ENCODE peak calls at places on chromosome 17, in nine cellular contexts. Y, C, P, V, G, N, J, O and A are unnamed samples.

GRCh38 chr17:67666710-67667109 is 51.0 kb upstream of the NOL11 start:
- DNase-seq in Y (no peak), C (no peak), P (no peak), V (no peak), G (no peak), N (no peak), J (no peak), O (no peak), A (no peak)

GRCh38 chr17:50531428-50532025 is 1.0 kb upstream of the EPN3 start:
- DNase-seq in Y (no peak), C (no peak), P (no peak), V (no peak), G (no peak), N (no peak), J (no peak), O (no peak), A (no peak)

GRCh38 chr17:12624221-12624620 is 41.5 kb upstream of the MYOCD start:
- DNase-seq in Y (no peak), C (no peak), P (no peak), V (no peak), G (no peak), N (no peak), J (peak; percentile 44), O (no peak), A (no peak)

GRCh38 chr17:28661635-28662526 is at the start of the genes SDF2 and SUPT6H:
- DNase-seq in Y (peak; percentile 92), C (peak; percentile 88), P (peak; percentile 95), V (peak; percentile 92), G (peak; percentile 86), N (peak; percentile 89), J (peak; percentile 85), O (peak; percentile 98), A (peak; percentile 91)

GRCh38 chr17:78375401-78376079 is 2.9 kb upstream of the PGS1 start:
- DNase-seq in Y (peak; percentile 60), C (peak; percentile 96), P (no peak), V (peak; percentile 73), G (no peak), N (peak; percentile 16), J (peak; percentile 98), O (no peak), A (no peak)

GRCh38 chr17:68292689-68293040 is 1.4 kb downstream of the ARSG start:
- DNase-seq in Y (no peak), C (no peak), P (no peak), V (no peak), G (no peak), N (no peak), J (no peak), O (no peak), A (no peak)

GRCh38 chr17:20091161-20092029 is 82.2 kb downstream of the SPECC1 start:
- DNase-seq in Y (no peak), C (peak; percentile 94), P (no peak), V (no peak), G (no peak), N (peak; percentile 35), J (peak; percentile 17), O (no peak), A (no peak)

GRCh38 chr17:81409190-81409935 is 14.1 kb downstream of the BAHCC1 start:
- DNase-seq in Y (peak; percentile 49), C (no peak), P (peak; percentile 78), V (no peak), G (no peak), N (no peak), J (no peak), O (no peak), A (no peak)

GRCh38 chr17:22268214-22268911 is 576.0 kb downstream of the KCNJ18 start:
- DNase-seq in Y (no peak), C (no peak), P (no peak), V (no peak), G (no peak), N (no peak), J (no peak), O (no peak), A (no peak)

GRCh38 chr17:22268912-22269220 is 576.5 kb downstream of the KCNJ18 start:
- DNase-seq in Y (no peak), C (no peak), P (no peak), V (no peak), G (no peak), N (no peak), J (no peak), O (no peak), A (no peak)

GRCh38 chr17:22273308-22273707 is 581.0 kb downstream of the KCNJ18 start:
- DNase-seq in Y (no peak), C (no peak), P (no peak), V (no peak), G (no peak), N (no peak), J (no peak), O (no peak), A (no peak)

GRCh38 chr17:22270381-22270780 is 578.1 kb downstream of the KCNJ18 start:
- DNase-seq in Y (no peak), C (no peak), P (no peak), V (no peak), G (no peak), N (no peak), J (no peak), O (no peak), A (no peak)

GRCh38 chr17:22272363-22273146 is 580.2 kb downstream of the KCNJ18 start:
- DNase-seq in Y (no peak), C (no peak), P (no peak), V (no peak), G (no peak), N (no peak), J (no peak), O (no peak), A (no peak)
- H3K9me3 ChIP-seq in Y (no peaks in the 10 kb centered on the region), C (no peaks in the 10 kb centered on the region), P (peaks cover 62% of the 10 kb centered on the region), V (no peaks in the 10 kb centered on the region), G (no peaks in the 10 kb centered on the region), N (no peaks in the 10 kb centered on the region), J (no peaks in the 10 kb centered on the region), O (peaks cover 85% of the 10 kb centered on the region), A (peaks cover 2% of the 10 kb centered on the region)

GRCh38 chr17:22233382-22233781 is 541.1 kb downstream of the KCNJ18 start:
- DNase-seq in Y (no peak), C (no peak), P (no peak), V (no peak), G (no peak), N (no peak), J (no peak), O (no peak), A (no peak)
- H3K9me3 ChIP-seq in Y (no peaks in the 10 kb centered on the region), C (no peaks in the 10 kb centered on the region), P (peaks cover 21% of the 10 kb centered on the region), V (no peaks in the 10 kb centered on the region), G (no peaks in the 10 kb centered on the region), N (no peaks in the 10 kb centered on the region), J (no peaks in the 10 kb centered on the region), O (peaks cover 53% of the 10 kb centered on the region), A (peaks cover 11% of the 10 kb centered on the region)

GRCh38 chr17:80233202-80233601 is 13.0 kb downstream of the SLC26A11 start:
- DNase-seq in Y (no peak), C (no peak), P (no peak), V (no peak), G (no peak), N (no peak), J (no peak), O (no peak), A (no peak)
- H3K9me3 ChIP-seq in Y (peaks cover 30% of the 10 kb centered on the region), C (no peaks in the 10 kb centered on the region), P (peaks cover 4% of the 10 kb centered on the region), V (peaks cover 2% of the 10 kb centered on the region), G (peaks cover 8% of the 10 kb centered on the region), N (peaks cover 14% of the 10 kb centered on the region), J (no peaks in the 10 kb centered on the region), O (no peaks in the 10 kb centered on the region), A (peaks cover 8% of the 10 kb centered on the region)

GRCh38 chr17:26809033-26809432 is 484.9 kb upstream of the WSB1 start:
- DNase-seq in Y (no peak), C (no peak), P (no peak), V (peak; percentile 66), G (no peak), N (no peak), J (peak; percentile 21), O (no peak), A (no peak)
- H3K9me3 ChIP-seq in Y (peaks cover 40% of the 10 kb centered on the region), C (peaks cover 5% of the 10 kb centered on the region), P (peaks cover 85% of the 10 kb centered on the region), V (peaks cover 33% of the 10 kb centered on the region), G (peaks cover 9% of the 10 kb centered on the region), N (peaks cover 47% of the 10 kb centered on the region), J (no peaks in the 10 kb centered on the region), O (peaks cover 16% of the 10 kb centered on the region), A (peaks cover 58% of the 10 kb centered on the region)

GRCh38 chr17:65830356-65830755 is 268.9 kb upstream of the AXIN2 start:
- DNase-seq in Y (no peak), C (no peak), P (no peak), V (no peak), G (no peak), N (no peak), J (no peak), O (no peak), A (no peak)
- H3K9me3 ChIP-seq in Y (peaks cover 33% of the 10 kb centered on the region), C (no peaks in the 10 kb centered on the region), P (no peaks in the 10 kb centered on the region), V (no peaks in the 10 kb centered on the region), G (peaks cover 3% of the 10 kb centered on the region), N (peaks cover 18% of the 10 kb centered on the region), J (no peaks in the 10 kb centered on the region), O (no peaks in the 10 kb centered on the region), A (peaks cover 17% of the 10 kb centered on the region)

DNA sequence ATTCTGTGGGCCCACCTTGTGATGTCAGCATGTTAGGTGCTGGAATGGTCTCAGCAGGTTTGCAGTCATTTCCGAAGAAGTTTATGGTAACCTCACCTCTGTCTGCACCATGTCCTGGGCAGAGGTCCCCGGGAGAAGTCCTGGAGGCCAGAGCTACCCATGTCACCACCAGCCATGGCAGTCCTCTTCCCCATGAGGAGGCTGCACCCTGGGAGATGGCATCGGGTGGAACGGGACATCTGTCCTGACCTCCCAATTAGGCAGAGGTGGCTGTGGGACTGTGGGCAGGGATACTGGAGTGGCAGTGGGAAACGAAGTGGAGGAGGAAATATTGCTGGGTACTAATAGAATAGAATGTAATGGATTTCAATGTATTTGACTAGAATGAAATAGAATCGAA is 511.8 kb upstream of the WSB1 start:
- DNase-seq in Y (no peak), C (no peak), P (no peak), V (no peak), G (no peak), N (no peak), J (no peak), O (no peak), A (no peak)
- H3K9me3 ChIP-seq in Y (peaks cover 37% of the 10 kb centered on the region), C (no peaks in the 10 kb centered on the region), P (peaks cover 79% of the 10 kb centered on the region), V (peaks cover 9% of the 10 kb centered on the region), G (peaks cover 13% of the 10 kb centered on the region), N (peaks cover 10% of the 10 kb centered on the region), J (no peaks in the 10 kb centered on the region), O (peaks cover 42% of the 10 kb centered on the region), A (peaks cover 23% of the 10 kb centered on the region)